ENCODE peak calls at places on chromosomes 12 and 14, in ten cellular contexts. D is psoas muscle, K is astrocyte, Q is stomach, C is left lung, T is ovary, R is heart right ventricle, Z is keratinocyte, B is upper lobe of left lung, F is neural progenitor cell. V is an unnamed sample. For H3K27me3, the result is how much of the 10 kb centered on the place peaks cover.

GRCh38 chr14:106039400-106039799 is 513.0 kb downstream of the TMEM121 start:
- DNase-seq in D (no peak), K (no peak), Q (no peak), C (no peak), T (no peak), R (no peak), Z (no peak), B (no peak), F (no peak), V (peak)

GRCh38 chr14:103128631-103129300 is 5.5 kb downstream of the TNFAIP2 start:
- DNase-seq in D (no peak), K (no peak), Q (peak), C (peak), T (no peak), R (no peak), Z (no peak), B (no peak), F (no peak), V (no peak)

GRCh38 chr12:131353826-131354225 is 357.1 kb upstream of the SFSWAP start:
- DNase-seq in D (no peak), K (no peak), Q (no peak), C (no peak), T (no peak), R (no peak), Z (no peak), B (no peak), F (no peak), V (no peak)

GRCh38 chr12:51341259-51342007 is 5.0 kb downstream of the CELA1 start:
- DNase-seq in D (peak), K (peak), Q (peak), C (no peak), T (peak), R (no peak), Z (peak), B (no peak), F (peak), V (peak)

GRCh38 chr12:65106948-65107347 is 14.2 kb downstream of the WIF1 start:
- DNase-seq in D (no peak), K (no peak), Q (no peak), C (no peak), T (no peak), R (no peak), Z (no peak), B (no peak), F (no peak), V (no peak)

GRCh38 chr12:50024804-50025186 is 499 bp downstream of the RACGAP1 start:
- DNase-seq in D (no peak), K (no peak), Q (no peak), C (no peak), T (no peak), R (no peak), Z (no peak), B (no peak), F (no peak), V (no peak)

GRCh38 chr14:101733211-101733610 is 28.3 kb upstream of the PPP2R5C start:
- DNase-seq in D (no peak), K (peak), Q (no peak), C (no peak), T (no peak), R (no peak), Z (no peak), B (no peak), F (no peak), V (no peak)

GRCh38 chr12:1919284-1919683 is 832 bp upstream of the CACNA2D4 start:
- DNase-seq in D (no peak), K (no peak), Q (no peak), C (no peak), T (no peak), R (no peak), Z (no peak), B (peak), F (no peak), V (no peak)

GRCh38 chr14:100608064-100608463 is 20.8 kb upstream of the BEGAIN start:
- DNase-seq in D (no peak), K (no peak), Q (no peak), C (no peak), T (no peak), R (no peak), Z (no peak), B (no peak), F (no peak), V (no peak)

GRCh38 chr12:53344487-53344823 is 8.3 kb upstream of the SP7 start:
- DNase-seq in D (no peak), K (no peak), Q (no peak), C (no peak), T (no peak), R (no peak), Z (no peak), B (no peak), F (no peak), V (no peak)

GRCh38 chr12:40240779-40241178 is 16.0 kb downstream of the LRRK2 start:
- DNase-seq in D (no peak), K (no peak), Q (no peak), C (peak), T (no peak), R (no peak), Z (no peak), B (no peak), F (no peak), V (no peak)

GRCh38 chr12:69151254-69151751 is 88.1 kb upstream of the CPSF6 start:
- DNase-seq in D (no peak), K (no peak), Q (no peak), C (no peak), T (no peak), R (no peak), Z (no peak), B (no peak), F (no peak), V (no peak)

GRCh38 chr12:107127482-107128185 is 34.3 kb upstream of the CRY1 start:
- DNase-seq in D (no peak), K (no peak), Q (no peak), C (no peak), T (no peak), R (no peak), Z (no peak), B (no peak), F (peak), V (no peak)

GRCh38 chr14:31029016-31029970 is 3.1 kb upstream of the STRN3 start:
- DNase-seq in D (no peak), K (no peak), Q (no peak), C (no peak), T (no peak), R (no peak), Z (no peak), B (no peak), F (no peak), V (no peak)

GRCh38 chr12:84508943-84509342 is 403.7 kb downstream of the SLC6A15 start:
- DNase-seq in D (no peak), K (no peak), Q (no peak), C (no peak), T (no peak), R (no peak), Z (no peak), B (no peak), F (no peak), V (no peak)

GRCh38 chr14:95071649-95072256 is 85.6 kb downstream of the DICER1 start:
- DNase-seq in D (no peak), K (no peak), Q (no peak), C (no peak), T (no peak), R (no peak), Z (no peak), B (peak), F (peak), V (no peak)

GRCh38 chr12:118360785-118361404 is 11.8 kb downstream of the TAOK3 start:
- DNase-seq in D (no peak), K (peak), Q (no peak), C (no peak), T (no peak), R (no peak), Z (no peak), B (no peak), F (no peak), V (no peak)

GRCh38 chr14:68800361-68800760 is 7.5 kb upstream of the ZFP36L1 start:
- DNase-seq in D (no peak), K (no peak), Q (no peak), C (no peak), T (no peak), R (no peak), Z (no peak), B (no peak), F (no peak), V (no peak)

GRCh38 chr12:96153131-96153724 is 40.9 kb upstream of the ELK3 start:
- DNase-seq in D (no peak), K (no peak), Q (no peak), C (no peak), T (no peak), R (no peak), Z (no peak), B (no peak), F (no peak), V (no peak)

GRCh38 chr12:128864516-128865186 is 11.4 kb downstream of the GLT1D1 start:
- DNase-seq in D (no peak), K (no peak), Q (no peak), C (no peak), T (no peak), R (peak), Z (no peak), B (peak), F (no peak), V (no peak)

GRCh38 chr12:40583743-40584142 is 108.5 kb upstream of the CNTN1 start:
- DNase-seq in D (no peak), K (no peak), Q (no peak), C (no peak), T (no peak), R (no peak), Z (no peak), B (no peak), F (no peak), V (no peak)

GRCh38 chr12:106954462-106955376 is 988 bp upstream of the TMEM263 start:
- DNase-seq in D (peak), K (no peak), Q (no peak), C (peak), T (peak), R (peak), Z (no peak), B (peak), F (peak), V (peak)

GRCh38 chr14:45678163-45678562 is 425.2 kb upstream of the MIS18BP1 start:
- DNase-seq in D (no peak), K (no peak), Q (no peak), C (no peak), T (no peak), R (no peak), Z (no peak), B (no peak), F (no peak), V (no peak)

GRCh38 chr12:32516230-32516629 is 116.9 kb downstream of the FGD4 start:
- DNase-seq in D (no peak), K (no peak), Q (no peak), C (no peak), T (no peak), R (no peak), Z (no peak), B (no peak), F (no peak), V (no peak)

GRCh38 chr12:64194333-64195149 is 27.6 kb downstream of the KICS2 start:
- DNase-seq in D (no peak), K (peak), Q (no peak), C (no peak), T (no peak), R (no peak), Z (no peak), B (no peak), F (no peak), V (no peak)

GRCh38 chr12:29256598-29256997 is 107.5 kb downstream of the FAR2 start:
- DNase-seq in D (no peak), K (no peak), Q (no peak), C (peak), T (no peak), R (no peak), Z (no peak), B (peak), F (no peak), V (no peak)

GRCh38 chr14:80954771-80955299 is 586 bp upstream of the TSHR start:
- DNase-seq in D (peak), K (peak), Q (peak), C (peak), T (peak), R (peak), Z (no peak), B (peak), F (peak), V (peak)

GRCh38 chr12:103880299-103881142 is 39.5 kb upstream of the NT5DC3 start:
- DNase-seq in D (no peak), K (no peak), Q (no peak), C (no peak), T (no peak), R (no peak), Z (peak), B (no peak), F (no peak), V (no peak)

GRCh38 chr14:104794641-104795467 is 694 bp downstream of the AKT1 start:
- DNase-seq in D (no peak), K (peak), Q (peak), C (peak), T (no peak), R (no peak), Z (no peak), B (peak), F (peak), V (no peak)

GRCh38 chr14:90278199-90279175 is 22.1 kb downstream of the PSMC1 start:
- DNase-seq in D (no peak), K (no peak), Q (no peak), C (no peak), T (no peak), R (no peak), Z (no peak), B (peak), F (no peak), V (no peak)

GRCh38 chr14:100082723-100083122 is 17.5 kb downstream of the EVL start:
- DNase-seq in D (no peak), K (no peak), Q (no peak), C (no peak), T (no peak), R (no peak), Z (no peak), B (no peak), F (no peak), V (no peak)

GRCh38 chr12:22083167-22083566 is 37.1 kb downstream of the CMAS start:
- DNase-seq in D (no peak), K (peak), Q (no peak), C (no peak), T (no peak), R (no peak), Z (no peak), B (no peak), F (no peak), V (no peak)

GRCh38 chr14:65403231-65403630 is 9.3 kb upstream of the FUT8 start:
- DNase-seq in D (no peak), K (peak), Q (no peak), C (no peak), T (no peak), R (no peak), Z (no peak), B (no peak), F (no peak), V (no peak)

GRCh38 chr12:20434993-20435392 is 66.7 kb downstream of the PDE3A start:
- DNase-seq in D (no peak), K (peak), Q (no peak), C (no peak), T (no peak), R (no peak), Z (no peak), B (no peak), F (no peak), V (no peak)

GRCh38 chr14:67856806-67857205 is 37.2 kb downstream of the RAD51B start:
- DNase-seq in D (no peak), K (peak), Q (no peak), C (no peak), T (no peak), R (no peak), Z (no peak), B (no peak), F (no peak), V (no peak)

GRCh38 chr12:49920241-49920914 is 16.7 kb upstream of the FAIM2 start:
- DNase-seq in D (no peak), K (peak), Q (no peak), C (peak), T (no peak), R (no peak), Z (no peak), B (no peak), F (no peak), V (no peak)

GRCh38 chr12:644293-644639 is 19.0 kb downstream of the NINJ2 start:
- DNase-seq in D (no peak), K (no peak), Q (no peak), C (no peak), T (no peak), R (no peak), Z (no peak), B (no peak), F (no peak), V (no peak)

GRCh38 chr12:645563-646071 is 17.6 kb downstream of the NINJ2 start:
- DNase-seq in D (peak), K (peak), Q (peak), C (no peak), T (peak), R (no peak), Z (no peak), B (no peak), F (no peak), V (no peak)

GRCh38 chr12:643478-644292 is 19.6 kb downstream of the NINJ2 start:
- DNase-seq in D (peak), K (no peak), Q (peak), C (peak), T (no peak), R (peak), Z (no peak), B (peak), F (no peak), V (no peak)

GRCh38 chr12:646303-647038 is 16.8 kb downstream of the NINJ2 start:
- DNase-seq in D (peak), K (no peak), Q (peak), C (no peak), T (peak), R (peak), Z (no peak), B (no peak), F (no peak), V (no peak)

DNA sequence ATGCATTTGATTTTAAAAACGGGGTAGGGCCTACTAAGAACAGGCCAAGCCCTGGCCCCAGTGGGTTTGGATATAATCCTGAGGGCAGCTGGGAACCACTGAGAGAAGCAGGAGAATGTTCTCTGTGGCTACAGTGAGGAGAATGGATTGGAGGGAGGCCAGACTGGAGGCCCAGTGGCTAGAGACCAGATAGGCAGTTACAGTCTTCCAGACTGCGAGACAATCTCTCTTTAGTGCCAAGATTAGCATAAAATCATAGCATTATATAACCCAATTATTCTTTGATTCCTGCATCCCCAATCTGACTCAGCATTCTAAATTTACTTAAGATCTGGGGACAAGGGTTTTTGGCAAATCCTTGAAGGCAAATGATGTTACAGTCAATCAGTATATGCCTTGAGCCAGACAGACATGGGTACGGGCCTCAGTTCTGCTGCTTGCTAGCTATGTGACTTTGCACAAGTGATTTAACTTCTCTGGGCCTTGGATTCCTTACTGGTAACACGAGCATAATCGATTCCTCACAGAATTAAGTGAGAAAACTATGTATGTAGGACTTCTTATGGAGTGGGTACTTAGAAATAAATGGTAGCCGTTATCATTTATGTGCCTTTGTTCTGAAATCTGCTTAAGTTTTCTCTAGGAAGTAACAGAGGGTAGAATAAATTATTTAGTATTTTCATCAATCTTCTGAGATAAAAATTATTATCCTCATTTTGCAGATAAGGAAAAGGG is 18.3 kb downstream of the NINJ2 start:
- DNase-seq in D (no peak), K (peak), Q (no peak), C (no peak), T (no peak), R (no peak), Z (no peak), B (no peak), F (no peak), V (no peak)
- H3K27ac ChIP-seq in D (peak), K (no peak), Q (peak), C (peak), T (no peak), R (peak), Z (no peak), B (peak), F (no peak), V (no peak)

DNA sequence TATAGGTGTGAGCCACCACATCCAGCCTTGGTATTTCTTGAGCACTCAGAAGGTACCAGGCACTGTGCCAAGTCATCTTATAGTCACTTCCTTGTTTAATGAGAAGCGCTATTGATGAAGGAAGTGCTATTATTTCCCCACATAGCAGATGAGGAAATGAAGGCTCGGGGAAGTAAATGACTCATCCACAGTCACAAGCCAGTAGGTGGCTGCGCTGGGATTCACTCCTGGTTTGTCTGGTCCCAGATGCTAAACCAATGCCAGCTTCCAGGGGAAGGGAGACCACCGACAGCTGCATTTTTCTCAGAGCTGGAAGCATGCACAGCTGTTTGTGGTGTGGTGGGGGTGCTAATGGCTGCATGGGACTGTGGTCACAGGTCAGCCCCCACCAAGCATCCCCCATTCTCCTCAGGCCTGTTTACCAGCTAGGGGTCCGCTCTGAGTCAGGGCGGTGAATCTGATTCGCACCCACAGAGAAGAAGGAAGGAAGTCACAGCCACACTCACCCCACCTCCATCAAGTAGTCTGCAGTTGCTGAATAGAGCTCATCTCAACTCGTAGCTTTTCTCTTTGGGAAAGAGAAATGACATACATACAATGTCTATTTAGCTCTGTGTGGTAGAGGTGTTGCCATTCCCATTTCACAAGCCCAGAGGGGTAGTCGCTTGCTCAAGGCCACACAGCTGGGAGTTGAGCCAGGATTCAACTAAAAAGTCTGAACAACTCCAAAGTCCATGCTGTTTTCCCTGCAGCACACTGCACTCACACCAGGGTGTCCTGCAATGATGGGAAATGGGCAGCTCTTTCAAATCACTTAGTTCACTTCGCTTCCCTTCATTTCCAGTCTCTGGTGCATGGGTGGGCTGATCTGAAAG is 6.3 kb upstream of the LTBP2 start:
- DNase-seq in D (no peak), K (peak), Q (peak), C (peak), T (no peak), R (no peak), Z (peak), B (no peak), F (no peak), V (peak)
- TF ChIP-seq CTCF in D (no peak), K (no peak), Q (no peak), C (no peak), T (no peak), R (no peak), Z (no peak), B (no peak), F (no peak), V (no peak)

GRCh38 chr14:52072266-52072780 is 3.5 kb upstream of the NID2 start:
- DNase-seq in D (no peak), K (no peak), Q (no peak), C (no peak), T (no peak), R (no peak), Z (no peak), B (no peak), F (peak), V (no peak)
- H3K27me3 ChIP-seq in D (under half), K (under half), Q (under half), C (under half), T (under half), R (under half), Z (under half), B (under half), F (under half), V (under half)

DNA sequence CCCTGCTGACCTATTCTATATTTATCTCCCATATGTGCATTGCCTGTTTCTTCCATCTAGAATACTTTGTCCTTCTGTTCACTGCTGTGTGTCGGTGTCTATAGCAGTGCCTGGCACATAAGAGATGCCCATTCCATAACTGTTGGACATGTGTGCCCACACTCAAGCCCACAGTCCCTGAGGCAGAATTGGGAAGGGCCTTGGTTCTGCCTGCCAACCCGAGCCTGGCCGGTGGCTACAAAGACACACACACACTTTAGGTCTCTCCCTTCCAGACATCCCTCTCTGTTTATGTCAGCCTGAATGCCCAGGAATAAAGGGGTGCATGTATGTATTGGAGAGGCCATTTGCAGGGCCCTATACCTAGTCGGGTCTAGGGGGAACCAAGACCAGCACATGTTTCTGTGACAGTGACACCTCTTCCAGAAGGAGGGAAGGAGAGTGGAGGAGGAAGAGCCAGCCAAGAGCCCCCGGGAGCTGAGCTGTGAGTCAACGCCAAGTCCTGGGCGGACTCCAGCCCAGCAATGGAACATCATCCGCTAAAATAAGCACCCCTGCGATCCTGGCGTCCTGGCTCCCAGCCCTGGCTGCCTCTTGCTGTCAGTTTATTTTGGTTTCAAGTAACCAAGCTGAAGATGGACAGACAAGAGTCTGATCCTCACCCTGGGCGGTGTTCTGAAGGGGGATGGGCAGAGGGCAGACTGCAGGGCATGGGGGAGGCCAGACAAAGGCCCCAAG is 4.3 kb upstream of the ASB2 start:
- DNase-seq in D (peak), K (peak), Q (no peak), C (no peak), T (no peak), R (peak), Z (no peak), B (no peak), F (no peak), V (no peak)
- H3K27ac ChIP-seq in D (peak), K (no peak), Q (no peak), C (no peak), T (no peak), R (peak), Z (no peak), B (no peak), F (no peak), V (no peak)

V was measured in CD4-positive, alpha-beta T cell.